ENCODE peak calls at places on chromosomes 12 and 14, in nine cellular contexts. D is epithelial cell of esophagus; K is AG20443; O is ELF-1; J is NCI-H1694; C is nephron progenitor cell; R is activated CD4-positive, alpha-beta T cell treated with anti-CD3 and anti-CD28 coated beads for 24 hours; A is posterior cingulate gyrus; Z is amniotic epithelial cell. M is an unnamed sample.

GRCh38 chr12:481422-481821 is 21.7 kb downstream of the B4GALNT3 start:
- DNase-seq in D (no peak), K (peak), O (peak), J (peak), C (no peak), R (no peak), A (no peak), Z (peak), M (no peak)

GRCh38 chr12:13465641-13466040 is 269.1 kb downstream of the EMP1 start:
- DNase-seq in D (peak), K (peak), O (no peak), J (no peak), C (no peak), R (no peak), A (no peak), Z (no peak), M (no peak)

GRCh38 chr14:73829526-73830431 is 21.9 kb upstream of the PTGR2 start:
- DNase-seq in D (peak), K (peak), O (no peak), J (no peak), C (no peak), R (no peak), A (no peak), Z (peak), M (no peak)

GRCh38 chr12:92356405-92356804 is 210.8 kb upstream of the BTG1 start:
- DNase-seq in D (no peak), K (no peak), O (no peak), J (no peak), C (no peak), R (no peak), A (no peak), Z (no peak), M (peak)

GRCh38 chr12:3564861-3565260 is 73.9 kb downstream of the PRMT8 start:
- DNase-seq in D (no peak), K (no peak), O (no peak), J (no peak), C (no peak), R (no peak), A (no peak), Z (no peak), M (no peak)

GRCh38 chr12:130870442-130871285 is 1.2 kb upstream of the RAN start:
- DNase-seq in D (peak), K (peak), O (peak), J (no peak), C (peak), R (peak), A (peak), Z (peak), M (peak)

GRCh38 chr12:1517734-1518485 is 76.5 kb downstream of the FBXL14 start:
- DNase-seq in D (no peak), K (no peak), O (no peak), J (no peak), C (no peak), R (no peak), A (no peak), Z (no peak), M (no peak)

GRCh38 chr14:63454863-63455622 is 88.1 kb downstream of the PPP2R5E start:
- DNase-seq in D (no peak), K (no peak), O (no peak), J (peak), C (no peak), R (no peak), A (no peak), Z (peak), M (peak)

GRCh38 chr14:25003537-25003936 is 46.4 kb downstream of the STXBP6 start:
- DNase-seq in D (peak), K (no peak), O (no peak), J (no peak), C (no peak), R (no peak), A (no peak), Z (peak), M (no peak)

GRCh38 chr12:132099739-132100138 is 44.4 kb downstream of the DDX51 start:
- DNase-seq in D (no peak), K (no peak), O (peak), J (no peak), C (no peak), R (no peak), A (no peak), Z (no peak), M (no peak)

M was measured in cerebellum.